ENCODE peak calls at places on chromosomes 7 and 10, in nine cellular contexts. R is H9, F is heart right ventricle, W is WERI-Rb-1, X is NB4, C is fibroblast of pulmonary artery, S is psoas muscle, J is GM20000, Y is RWPE1. K is an unnamed sample.

GRCh38 chr10:142371-142770 is 7.1 kb downstream of the ZMYND11 start:
- DNase-seq in C (no peak), R (no peak), Y (peak; percentile 29), S (no peak), X (no peak), F (no peak), W (no peak), J (no peak), K (no peak)

GRCh38 chr10:85537561-85537960 is 829.0 kb downstream of the GRID1 start:
- DNase-seq in Y (no peak), J (no peak), C (no peak), W (no peak), X (no peak), S (no peak), R (no peak), F (no peak), K (no peak)

GRCh38 chr7:16347461-16348192 is 73.7 kb downstream of the CRPPA start:
- DNase-seq in C (peak; percentile 10), J (no peak), S (no peak), R (no peak), X (no peak), W (peak; percentile 66), Y (no peak), F (no peak), K (no peak)

GRCh38 chr7:105654095-105654686 is 72.9 kb upstream of the EFCAB10 start:
- DNase-seq in Y (no peak), C (no peak), X (no peak), F (no peak), W (no peak), S (no peak), R (no peak), J (no peak), K (no peak)

GRCh38 chr7:108525327-108525984 is 479 bp downstream of the PNPLA8 start:
- DNase-seq in W (peak; percentile 81), Y (peak; percentile 81), S (no peak), X (peak; percentile 57), R (peak; percentile 92), J (peak; percentile 64), F (no peak), C (peak; percentile 88), K (no peak)

GRCh38 chr10:27344568-27345454 is 104.2 kb upstream of the ACBD5 start:
- DNase-seq in X (no peak), R (no peak), J (no peak), W (no peak), S (no peak), F (no peak), Y (no peak), C (no peak), K (no peak)

GRCh38 chr7:137778511-137778910 is 68.3 kb downstream of the DGKI start:
- DNase-seq in J (no peak), W (no peak), S (no peak), X (no peak), C (no peak), Y (no peak), R (no peak), F (no peak), K (no peak)

GRCh38 chr7:40175725-40176510 is 41.1 kb downstream of the SUGCT start:
- DNase-seq in X (no peak), F (no peak), W (no peak), J (no peak), S (no peak), Y (no peak), R (no peak), C (no peak), K (peak; percentile 40)

DNA sequence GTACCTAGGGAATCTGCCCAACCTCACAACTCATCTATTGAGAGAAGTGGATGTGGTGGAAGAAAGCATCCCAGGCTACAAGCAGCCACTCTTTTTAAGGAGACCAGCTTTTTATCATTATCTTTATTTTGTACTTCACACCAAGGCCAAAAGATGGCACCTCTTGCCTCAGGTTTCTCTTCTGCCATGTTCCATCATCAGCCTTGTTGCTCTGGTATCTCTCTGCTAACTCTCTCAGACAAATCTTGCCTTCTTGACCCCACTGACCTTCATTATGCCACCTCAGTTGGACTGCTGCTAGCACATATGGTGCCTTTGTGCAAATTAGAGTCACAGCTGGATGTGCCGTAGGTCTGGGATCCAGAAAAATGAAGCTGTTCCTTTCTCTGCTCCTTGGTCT is 47.2 kb upstream of the DYNC1I1 start:
- DNase-seq in X (peak; percentile 14), W (peak; percentile 15), J (no peak), R (no peak), F (no peak), C (no peak), Y (no peak), S (no peak), K (no peak)
- TF ChIP-seq CTCF in X (no peak), W (peak; percentile 45), J (no peak), R (peak; percentile 42), F (no peak), C (no peak), Y (no peak), S (no peak), K (peak; percentile 68)

GRCh38 chr7:4682621-4683042 is 537 bp downstream of the FOXK1 start:
- DNase-seq in R (peak; percentile 37), X (peak; percentile 75), W (peak; percentile 48), Y (no peak), F (peak; percentile 36), J (peak; percentile 58), S (peak; percentile 77), C (peak; percentile 55), K (no peak)

GRCh38 chr7:4684826-4685225 is 2.7 kb downstream of the FOXK1 start:
- DNase-seq in S (no peak), W (no peak), R (no peak), X (no peak), C (no peak), Y (no peak), J (no peak), F (no peak), K (no peak)

GRCh38 chr7:4681922-4682620 is at the start of gene FOXK1:
- DNase-seq in W (peak; percentile 62), R (peak; percentile 59), J (peak; percentile 96), X (peak; percentile 90), Y (peak; percentile 69), C (peak; percentile 74), F (peak; percentile 76), S (peak; percentile 88), K (peak; percentile 94)

GRCh38 chr7:4683043-4683883 is 1.2 kb downstream of the FOXK1 start:
- DNase-seq in Y (peak; percentile 45), C (no peak), W (no peak), J (peak; percentile 35), R (no peak), S (peak; percentile 58), X (peak; percentile 72), F (peak; percentile 38), K (no peak)

GRCh38 chr7:4683884-4684565 is 1.9 kb downstream of the FOXK1 start:
- DNase-seq in J (peak; percentile 50), S (peak; percentile 73), R (no peak), C (peak; percentile 69), W (no peak), F (peak; percentile 78), X (peak; percentile 53), Y (peak; percentile 82), K (no peak)
- TF ChIP-seq CTCF in J (peak; percentile 18), S (no peak), R (peak; percentile 23), C (no peak), W (no peak), F (peak; percentile 25), X (no peak), Y (no peak), K (no peak)

GRCh38 chr10:5661043-5661442 is 5.4 kb downstream of the ASB13 start:
- DNase-seq in R (no peak), F (no peak), X (no peak), W (no peak), C (no peak), J (no peak), S (no peak), Y (no peak), K (no peak)

GRCh38 chr10:5662708-5663579 is 3.5 kb downstream of the ASB13 start:
- DNase-seq in S (no peak), J (no peak), X (no peak), F (no peak), W (no peak), C (no peak), R (no peak), Y (no peak), K (peak; percentile 46)

GRCh38 chr10:5665380-5666323 is 743 bp downstream of the ASB13 start:
- DNase-seq in Y (no peak), W (no peak), C (no peak), R (no peak), S (peak; percentile 66), J (peak; percentile 36), F (no peak), X (peak; percentile 61), K (no peak)

GRCh38 chr10:5666324-5667220 is at the start of gene ASB13:
- DNase-seq in F (peak; percentile 73), C (peak; percentile 43), S (peak; percentile 87), X (peak; percentile 73), Y (peak; percentile 53), J (peak; percentile 68), W (peak; percentile 50), R (peak; percentile 72), K (no peak)

GRCh38 chr10:5663692-5664427 is 2.5 kb downstream of the ASB13 start:
- DNase-seq in S (no peak), J (no peak), C (no peak), Y (no peak), R (peak; percentile 52), W (no peak), F (no peak), X (no peak), K (peak; percentile 63)
- TF ChIP-seq CTCF in S (no peak), J (no peak), C (no peak), Y (no peak), R (peak; percentile 30), W (no peak), F (no peak), X (no peak), K (no peak)

GRCh38 chr10:28544058-28544457 is 11.1 kb downstream of the WAC start:
- DNase-seq in X (no peak), F (no peak), C (no peak), R (no peak), J (no peak), S (no peak), Y (no peak), W (no peak), K (no peak)

GRCh38 chr10:28540145-28540544 is 7.2 kb downstream of the WAC start:
- DNase-seq in F (no peak), C (no peak), J (no peak), X (no peak), S (no peak), W (no peak), R (no peak), Y (no peak), K (no peak)

GRCh38 chr10:28542728-28543127 is 9.8 kb downstream of the WAC start:
- DNase-seq in C (no peak), F (no peak), X (no peak), Y (no peak), S (no peak), J (no peak), R (no peak), W (no peak), K (no peak)

GRCh38 chr10:28545967-28546644 is 13.2 kb downstream of the WAC start:
- DNase-seq in R (no peak), X (no peak), Y (no peak), F (no peak), C (no peak), S (no peak), J (peak; percentile 15), W (no peak), K (no peak)

DNA sequence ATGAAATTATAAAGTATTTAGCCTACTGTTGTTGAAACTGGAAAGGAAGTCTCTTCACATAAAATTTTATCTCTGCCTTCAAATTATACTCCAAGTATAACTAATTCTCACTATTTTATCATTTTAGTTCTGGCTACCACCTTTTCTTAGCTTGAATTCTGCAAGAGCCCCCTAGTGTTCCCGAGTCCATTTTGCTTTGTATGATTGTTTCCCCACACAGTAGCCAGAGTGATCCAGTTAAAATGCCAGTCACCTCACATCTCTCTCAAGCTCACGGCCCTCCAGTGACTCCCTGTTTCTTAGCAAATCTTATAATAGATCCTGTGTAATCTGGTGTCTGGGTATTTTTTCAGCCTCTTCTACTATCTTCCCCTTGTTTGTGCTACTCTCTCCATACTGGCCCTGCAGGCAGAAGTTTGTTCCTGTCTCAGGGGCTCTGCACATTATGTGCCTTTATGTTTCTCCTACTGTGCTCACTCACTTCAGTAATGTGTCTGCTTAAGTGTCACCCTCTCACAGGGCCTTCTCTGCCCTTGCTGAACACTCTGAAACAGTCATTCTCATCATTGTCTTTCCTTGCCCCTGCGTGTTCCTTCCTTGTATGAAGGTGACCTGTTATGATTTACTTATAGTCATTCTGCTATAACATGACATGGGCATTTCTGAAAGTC is 8.9 kb downstream of the WAC start:
- DNase-seq in C (no peak), R (no peak), S (no peak), X (no peak), J (no peak), Y (no peak), F (no peak), W (no peak), K (no peak)
- TF ChIP-seq CTCF in C (peak; percentile 21), R (peak; percentile 44), S (no peak), X (no peak), J (no peak), Y (no peak), F (peak; percentile 9), W (no peak), K (no peak)

K was measured in osteocyte.